ENCODE peak calls at places on chromosomes 13 and 19, in five cellular contexts. One of them, this sample, is unnamed.

GRCh38 chr13:76885203-76886004 is 801 bp downstream of the KCTD12 start:
- DNase-seq in upper lobe of right lung: peak
- DNase-seq in Peyer's patch: peak
- DNase-seq in progenitor cell of endocrine pancreas: peak
- DNase-seq in tibial nerve: peak
- DNase-seq in this sample: peak

GRCh38 chr13:29541400-29541799 is 54.1 kb downstream of the SLC7A1 start:
- DNase-seq in upper lobe of right lung: no peak
- DNase-seq in Peyer's patch: no peak
- DNase-seq in progenitor cell of endocrine pancreas: no peak
- DNase-seq in tibial nerve: no peak
- DNase-seq in this sample: no peak

GRCh38 chr19:28012361-28012760 is 1200.6 kb downstream of the UQCRFS1 start:
- DNase-seq in upper lobe of right lung: no peak
- DNase-seq in Peyer's patch: no peak
- DNase-seq in progenitor cell of endocrine pancreas: no peak
- DNase-seq in tibial nerve: no peak
- DNase-seq in this sample: no peak

GRCh38 chr19:2612619-2613249 is 89.8 kb downstream of the GNG7 start:
- DNase-seq in upper lobe of right lung: no peak
- DNase-seq in Peyer's patch: no peak
- DNase-seq in progenitor cell of endocrine pancreas: no peak
- DNase-seq in tibial nerve: no peak
- DNase-seq in this sample: no peak

GRCh38 chr19:30236006-30236405 is 136.2 kb upstream of the ZNF536 start:
- DNase-seq in upper lobe of right lung: no peak
- DNase-seq in Peyer's patch: no peak
- DNase-seq in progenitor cell of endocrine pancreas: no peak
- DNase-seq in tibial nerve: no peak
- DNase-seq in this sample: no peak

GRCh38 chr19:373391-374182 is 29.0 kb upstream of the MIER2 start:
- DNase-seq in upper lobe of right lung: peak
- DNase-seq in Peyer's patch: no peak
- DNase-seq in progenitor cell of endocrine pancreas: no peak
- DNase-seq in tibial nerve: no peak
- DNase-seq in this sample: peak

GRCh38 chr19:35601971-35602370 is 10.6 kb upstream of the HAUS5 start:
- DNase-seq in upper lobe of right lung: no peak
- DNase-seq in Peyer's patch: no peak
- DNase-seq in progenitor cell of endocrine pancreas: no peak
- DNase-seq in tibial nerve: no peak
- DNase-seq in this sample: no peak

GRCh38 chr13:99991806-99992242 is 10.2 kb downstream of the ZIC2 start:
- DNase-seq in upper lobe of right lung: no peak
- DNase-seq in Peyer's patch: no peak
- DNase-seq in progenitor cell of endocrine pancreas: no peak
- DNase-seq in tibial nerve: no peak
- DNase-seq in this sample: no peak

GRCh38 chr13:21069561-21070004 is 8.2 kb upstream of the LATS2 start:
- DNase-seq in upper lobe of right lung: no peak
- DNase-seq in Peyer's patch: no peak
- DNase-seq in progenitor cell of endocrine pancreas: no peak
- DNase-seq in tibial nerve: peak
- DNase-seq in this sample: no peak

GRCh38 chr19:6769006-6769637 is 1.9 kb upstream of the SH2D3A start:
- DNase-seq in upper lobe of right lung: no peak
- DNase-seq in Peyer's patch: no peak
- DNase-seq in progenitor cell of endocrine pancreas: no peak
- DNase-seq in tibial nerve: no peak
- DNase-seq in this sample: no peak
- TF ChIP-seq CTCF in upper lobe of right lung: peak
- TF ChIP-seq CTCF in Peyer's patch: peak
- TF ChIP-seq CTCF in progenitor cell of endocrine pancreas: peak
- TF ChIP-seq CTCF in tibial nerve: no peak
- TF ChIP-seq CTCF in this sample: peak

GRCh38 chr19:33359581-33359980 is 13.9 kb upstream of the CEBPG start:
- DNase-seq in upper lobe of right lung: no peak
- DNase-seq in Peyer's patch: no peak
- DNase-seq in progenitor cell of endocrine pancreas: no peak
- DNase-seq in tibial nerve: no peak
- DNase-seq in this sample: no peak

GRCh38 chr19:33358408-33358807 is 15.1 kb upstream of the CEBPG start:
- DNase-seq in upper lobe of right lung: no peak
- DNase-seq in Peyer's patch: no peak
- DNase-seq in progenitor cell of endocrine pancreas: no peak
- DNase-seq in tibial nerve: no peak
- DNase-seq in this sample: no peak

GRCh38 chr19:33350538-33351309 is 22.8 kb upstream of the CEBPG start:
- DNase-seq in upper lobe of right lung: no peak
- DNase-seq in Peyer's patch: no peak
- DNase-seq in progenitor cell of endocrine pancreas: no peak
- DNase-seq in tibial nerve: no peak
- DNase-seq in this sample: no peak

GRCh38 chr19:33349319-33350289 is 23.9 kb upstream of the CEBPG start:
- DNase-seq in upper lobe of right lung: no peak
- DNase-seq in Peyer's patch: no peak
- DNase-seq in progenitor cell of endocrine pancreas: no peak
- DNase-seq in tibial nerve: no peak
- DNase-seq in this sample: no peak

DNA sequence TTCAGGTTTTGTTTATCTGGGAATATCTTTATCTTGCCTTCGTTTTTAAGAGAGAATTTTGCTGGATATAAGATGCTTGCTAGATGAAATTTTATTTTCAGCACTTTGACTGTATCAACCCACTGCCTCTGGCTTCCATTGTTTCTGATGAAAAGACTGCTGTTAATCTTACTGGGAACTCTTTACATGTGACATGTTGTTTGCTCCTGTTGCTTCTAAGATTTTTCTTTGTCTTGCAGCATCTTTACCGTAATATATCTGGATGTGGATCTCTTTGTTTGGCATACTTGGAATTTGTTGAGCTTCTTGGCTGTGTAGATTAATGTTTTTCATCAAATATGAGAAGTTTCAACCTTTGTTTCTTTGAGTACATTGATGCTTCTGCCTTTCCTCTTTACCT is 18.0 kb upstream of the CEBPG start:
- DNase-seq in upper lobe of right lung: no peak
- DNase-seq in Peyer's patch: no peak
- DNase-seq in progenitor cell of endocrine pancreas: no peak
- DNase-seq in tibial nerve: no peak
- DNase-seq in this sample: no peak
- TF ChIP-seq CTCF in upper lobe of right lung: no peak
- TF ChIP-seq CTCF in Peyer's patch: no peak
- TF ChIP-seq CTCF in progenitor cell of endocrine pancreas: no peak
- TF ChIP-seq CTCF in tibial nerve: no peak
- TF ChIP-seq CTCF in this sample: no peak

GRCh38 chr13:110322828-110323171 is 15.7 kb downstream of the COL4A2 start:
- DNase-seq in upper lobe of right lung: no peak
- DNase-seq in Peyer's patch: no peak
- DNase-seq in progenitor cell of endocrine pancreas: no peak
- DNase-seq in tibial nerve: no peak
- DNase-seq in this sample: no peak
- TF ChIP-seq CTCF in upper lobe of right lung: no peak
- TF ChIP-seq CTCF in Peyer's patch: no peak
- TF ChIP-seq CTCF in progenitor cell of endocrine pancreas: no peak
- TF ChIP-seq CTCF in tibial nerve: no peak
- TF ChIP-seq CTCF in this sample: no peak

GRCh38 chr19:34173145-34173956 is 1.0 kb downstream of the LSM14A start:
- DNase-seq in upper lobe of right lung: no peak
- DNase-seq in Peyer's patch: peak
- DNase-seq in progenitor cell of endocrine pancreas: peak
- DNase-seq in tibial nerve: peak
- DNase-seq in this sample: peak
- TF ChIP-seq CTCF in upper lobe of right lung: no peak
- TF ChIP-seq CTCF in Peyer's patch: no peak
- TF ChIP-seq CTCF in progenitor cell of endocrine pancreas: peak
- TF ChIP-seq CTCF in tibial nerve: no peak
- TF ChIP-seq CTCF in this sample: no peak

DNA sequence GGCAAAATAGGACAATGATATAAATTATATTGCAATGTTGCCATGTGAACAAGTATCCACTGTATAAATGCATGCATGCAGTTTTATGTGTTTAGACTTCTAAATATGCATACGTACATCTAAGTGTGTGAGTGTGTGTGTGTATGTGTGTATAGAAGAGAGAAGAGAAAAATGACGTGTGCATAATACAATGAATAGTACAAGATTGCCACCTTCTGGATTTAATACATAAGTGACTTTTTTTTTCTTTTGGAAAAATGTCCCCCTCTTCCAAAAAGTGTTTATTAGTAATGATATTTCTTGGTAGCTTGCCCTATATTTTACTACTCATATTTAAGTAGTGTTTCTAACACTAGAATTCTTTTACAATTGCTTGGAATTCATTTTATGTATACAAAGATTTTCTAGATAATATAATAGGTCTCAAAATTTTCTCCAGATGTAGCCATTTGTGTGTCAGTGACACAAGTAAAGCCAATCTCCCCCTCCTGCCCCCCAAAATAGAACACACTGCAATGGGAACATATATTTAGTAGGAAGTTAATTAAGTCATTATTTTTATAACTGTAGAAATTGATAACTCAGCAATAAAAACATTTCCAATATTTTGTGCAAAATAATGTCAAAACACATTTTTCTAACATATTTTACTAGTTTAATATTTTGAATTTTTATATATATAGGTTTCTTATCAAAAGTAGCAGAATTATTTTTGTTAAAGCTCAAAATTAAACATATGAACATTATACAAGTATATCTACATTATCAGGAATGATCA is 783.3 kb upstream of the ATXN8OS start:
- DNase-seq in upper lobe of right lung: no peak
- DNase-seq in Peyer's patch: no peak
- DNase-seq in progenitor cell of endocrine pancreas: no peak
- DNase-seq in tibial nerve: no peak
- DNase-seq in this sample: no peak
- TF ChIP-seq CTCF in upper lobe of right lung: no peak
- TF ChIP-seq CTCF in Peyer's patch: no peak
- TF ChIP-seq CTCF in progenitor cell of endocrine pancreas: peak
- TF ChIP-seq CTCF in tibial nerve: no peak
- TF ChIP-seq CTCF in this sample: no peak

DNA sequence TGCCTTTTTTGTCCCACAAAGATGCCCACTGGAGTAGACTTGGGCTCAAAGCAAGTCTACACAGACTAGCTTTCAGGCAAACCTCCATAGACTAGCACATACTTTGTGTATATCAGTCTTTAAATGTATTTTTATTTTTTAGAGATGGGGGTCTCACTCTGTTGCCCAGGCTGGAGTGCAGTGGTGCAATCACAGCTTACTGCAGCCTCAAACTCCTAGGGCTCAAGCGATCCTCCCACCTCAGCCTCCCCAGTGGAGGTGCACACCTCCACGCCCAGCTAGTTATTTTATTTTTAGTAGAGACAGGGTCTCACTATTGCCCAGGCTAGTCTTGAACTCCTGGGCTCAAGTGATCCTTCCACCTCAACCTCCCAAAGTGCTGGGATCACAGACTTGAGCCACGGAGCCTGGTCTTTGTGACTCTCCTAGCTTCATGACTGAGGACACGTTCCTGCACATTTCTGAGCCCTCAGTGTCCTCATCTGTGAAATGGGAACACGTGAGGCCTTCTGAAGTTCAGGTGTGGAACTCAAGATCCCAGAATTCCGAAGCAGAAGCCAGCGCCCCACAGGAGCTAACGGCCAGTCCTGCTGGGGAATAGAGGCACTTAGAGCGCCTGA is 5.1 kb upstream of the TPM4 start:
- DNase-seq in upper lobe of right lung: peak
- DNase-seq in Peyer's patch: no peak
- DNase-seq in progenitor cell of endocrine pancreas: no peak
- DNase-seq in tibial nerve: no peak
- DNase-seq in this sample: no peak
- TF ChIP-seq CTCF in upper lobe of right lung: no peak
- TF ChIP-seq CTCF in Peyer's patch: no peak
- TF ChIP-seq CTCF in progenitor cell of endocrine pancreas: no peak
- TF ChIP-seq CTCF in tibial nerve: no peak
- TF ChIP-seq CTCF in this sample: no peak

GRCh38 chr19:17419154-17419490 is 725 bp upstream of the MVB12A start:
- DNase-seq in upper lobe of right lung: no peak
- DNase-seq in Peyer's patch: no peak
- DNase-seq in progenitor cell of endocrine pancreas: no peak
- DNase-seq in tibial nerve: no peak
- DNase-seq in this sample: no peak

GRCh38 chr19:17421942-17422341 is 2.1 kb downstream of the MVB12A start:
- DNase-seq in upper lobe of right lung: no peak
- DNase-seq in Peyer's patch: no peak
- DNase-seq in progenitor cell of endocrine pancreas: no peak
- DNase-seq in tibial nerve: no peak
- DNase-seq in this sample: no peak

GRCh38 chr19:17418710-17419109 is 1.1 kb upstream of the MVB12A start:
- DNase-seq in upper lobe of right lung: no peak
- DNase-seq in Peyer's patch: no peak
- DNase-seq in progenitor cell of endocrine pancreas: no peak
- DNase-seq in tibial nerve: no peak
- DNase-seq in this sample: no peak

GRCh38 chr19:17419491-17420266 is at the start of gene MVB12A:
- DNase-seq in upper lobe of right lung: peak
- DNase-seq in Peyer's patch: peak
- DNase-seq in progenitor cell of endocrine pancreas: peak
- DNase-seq in tibial nerve: peak
- DNase-seq in this sample: peak

GRCh38 chr19:17420267-17420924 is 549 bp downstream of the MVB12A start:
- DNase-seq in upper lobe of right lung: peak
- DNase-seq in Peyer's patch: no peak
- DNase-seq in progenitor cell of endocrine pancreas: peak
- DNase-seq in tibial nerve: peak
- DNase-seq in this sample: peak
- TF ChIP-seq CTCF in upper lobe of right lung: peak
- TF ChIP-seq CTCF in Peyer's patch: no peak
- TF ChIP-seq CTCF in progenitor cell of endocrine pancreas: peak
- TF ChIP-seq CTCF in tibial nerve: no peak
- TF ChIP-seq CTCF in this sample: no peak